ENCODE peak calls at places on chromosomes 4 and X, in ten cellular contexts. One of them, this sample, is unnamed.

GRCh38 chr4:54296548-54297203 is 67.6 kb downstream of the PDGFRA start:
- DNase-seq in esophagus squamous epithelium: no peak
- DNase-seq in stomach: no peak
- DNase-seq in BJ: no peak
- DNase-seq in left lung: no peak
- DNase-seq in heart right ventricle: no peak
- DNase-seq in keratinocyte: no peak
- DNase-seq in Panc1: no peak
- DNase-seq in tibial nerve: no peak
- DNase-seq in AG04450: no peak
- DNase-seq in this sample: no peak

GRCh38 chr4:184014301-184014700 is 109.2 kb downstream of the STOX2 start:
- DNase-seq in heart right ventricle: no peak
- DNase-seq in tibial nerve: no peak
- DNase-seq in stomach: no peak
- DNase-seq in AG04450: no peak
- DNase-seq in left lung: no peak
- DNase-seq in Panc1: no peak
- DNase-seq in keratinocyte: no peak
- DNase-seq in BJ: no peak
- DNase-seq in esophagus squamous epithelium: no peak
- DNase-seq in this sample: no peak

GRCh38 chr4:174277433-174277832 is 6.0 kb downstream of the FBXO8 start:
- DNase-seq in Panc1: no peak
- DNase-seq in esophagus squamous epithelium: no peak
- DNase-seq in keratinocyte: no peak
- DNase-seq in tibial nerve: no peak
- DNase-seq in left lung: no peak
- DNase-seq in heart right ventricle: no peak
- DNase-seq in AG04450: no peak
- DNase-seq in BJ: no peak
- DNase-seq in stomach: no peak
- DNase-seq in this sample: no peak

GRCh38 chrX:111035256-111035655 is 60.7 kb upstream of the PAK3 start:
- DNase-seq in AG04450: no peak
- DNase-seq in BJ: no peak
- DNase-seq in tibial nerve: no peak
- DNase-seq in heart right ventricle: no peak
- DNase-seq in stomach: no peak
- DNase-seq in esophagus squamous epithelium: no peak
- DNase-seq in Panc1: no peak
- DNase-seq in keratinocyte: no peak
- DNase-seq in left lung: no peak
- DNase-seq in this sample: no peak

GRCh38 chrX:70434914-70435586 is 9.6 kb upstream of the DLG3 start:
- DNase-seq in stomach: peak; percentile 24
- DNase-seq in esophagus squamous epithelium: no peak
- DNase-seq in heart right ventricle: peak; percentile 71
- DNase-seq in left lung: no peak
- DNase-seq in AG04450: no peak
- DNase-seq in tibial nerve: no peak
- DNase-seq in BJ: no peak
- DNase-seq in Panc1: no peak
- DNase-seq in keratinocyte: no peak
- DNase-seq in this sample: no peak

GRCh38 chr4:90174622-90175023 is 47.4 kb downstream of the CCSER1 start:
- DNase-seq in left lung: no peak
- DNase-seq in stomach: peak; percentile 33
- DNase-seq in keratinocyte: peak; percentile 9
- DNase-seq in tibial nerve: no peak
- DNase-seq in Panc1: no peak
- DNase-seq in heart right ventricle: no peak
- DNase-seq in BJ: no peak
- DNase-seq in esophagus squamous epithelium: no peak
- DNase-seq in AG04450: no peak
- DNase-seq in this sample: peak; percentile 3

GRCh38 chr4:152225680-152226079 is 310.2 kb downstream of the FBXW7 start:
- DNase-seq in left lung: no peak
- DNase-seq in BJ: no peak
- DNase-seq in esophagus squamous epithelium: no peak
- DNase-seq in AG04450: no peak
- DNase-seq in tibial nerve: no peak
- DNase-seq in keratinocyte: no peak
- DNase-seq in stomach: no peak
- DNase-seq in heart right ventricle: no peak
- DNase-seq in Panc1: no peak
- DNase-seq in this sample: no peak

GRCh38 chrX:130246084-130246483 is 22.6 kb downstream of the ZNF280C start:
- DNase-seq in AG04450: no peak
- DNase-seq in left lung: no peak
- DNase-seq in BJ: no peak
- DNase-seq in esophagus squamous epithelium: no peak
- DNase-seq in Panc1: no peak
- DNase-seq in keratinocyte: no peak
- DNase-seq in tibial nerve: no peak
- DNase-seq in stomach: no peak
- DNase-seq in heart right ventricle: no peak
- DNase-seq in this sample: no peak

DNA sequence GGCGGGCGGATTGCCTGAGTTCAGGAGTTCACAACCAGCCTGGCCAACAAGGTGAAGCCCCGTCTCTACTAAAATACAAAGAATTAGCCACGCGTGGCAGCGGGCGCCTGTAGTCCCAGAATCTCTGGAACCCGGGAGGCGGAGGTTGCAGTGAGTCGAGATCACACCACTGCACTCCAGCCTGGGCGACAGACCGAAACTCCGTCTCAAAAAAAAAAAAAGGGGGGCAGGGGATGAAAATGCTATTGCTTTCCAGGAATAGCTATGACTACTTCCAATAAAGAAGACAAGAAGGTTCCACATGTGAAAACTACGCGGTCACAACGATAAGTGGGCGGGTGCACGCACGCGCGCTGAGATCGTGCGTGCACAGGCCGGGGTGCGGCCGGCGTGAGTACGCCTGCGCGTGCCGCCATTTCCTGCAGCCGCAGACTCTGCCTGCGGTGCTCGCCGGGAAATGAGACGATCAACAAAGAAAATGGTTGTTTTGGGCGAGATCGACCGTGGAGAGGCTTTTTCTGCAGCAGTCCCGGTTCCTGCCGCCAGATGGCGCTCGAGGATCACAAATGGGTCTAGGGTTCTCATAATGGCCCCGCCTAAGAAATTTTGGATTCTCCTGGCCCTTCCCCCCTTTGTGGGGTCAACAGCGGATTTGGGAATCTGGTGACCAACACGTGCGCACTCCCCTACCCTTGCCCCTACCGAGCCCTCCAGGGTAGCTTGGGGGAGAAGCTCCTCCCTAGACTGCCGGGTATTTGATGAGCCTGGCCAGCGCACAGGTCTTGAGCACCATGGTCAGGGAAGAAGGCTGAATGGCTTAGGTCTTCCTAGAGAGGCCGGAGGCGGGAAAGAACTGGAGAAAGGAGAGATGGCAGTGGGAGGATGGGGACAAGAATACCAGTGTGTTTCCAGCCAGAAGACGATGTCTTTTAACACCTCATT is 35.1 kb downstream of the PNMA5 start:
- DNase-seq in tibial nerve: peak; percentile 82
- DNase-seq in AG04450: peak; percentile 67
- DNase-seq in left lung: peak; percentile 90
- DNase-seq in keratinocyte: peak; percentile 17
- DNase-seq in BJ: peak; percentile 72
- DNase-seq in Panc1: peak; percentile 73
- DNase-seq in heart right ventricle: peak; percentile 86
- DNase-seq in esophagus squamous epithelium: peak; percentile 19
- DNase-seq in stomach: peak; percentile 87
- DNase-seq in this sample: peak; percentile 19
- H3K4me3 ChIP-seq in tibial nerve: peak overlapping the region; percentile 21
- H3K4me3 ChIP-seq in AG04450: no peak overlapping the region
- H3K4me3 ChIP-seq in left lung: no peak overlapping the region
- H3K4me3 ChIP-seq in keratinocyte: no peak overlapping the region
- H3K4me3 ChIP-seq in BJ: peak overlapping the region; percentile 28
- H3K4me3 ChIP-seq in Panc1: peak overlapping the region; percentile 46
- H3K4me3 ChIP-seq in heart right ventricle: peak overlapping the region; percentile 45
- H3K4me3 ChIP-seq in esophagus squamous epithelium: peak overlapping the region; percentile 20
- H3K4me3 ChIP-seq in stomach: peak overlapping the region; percentile 35
- H3K4me3 ChIP-seq in this sample: peak overlapping the region; percentile 39

DNA sequence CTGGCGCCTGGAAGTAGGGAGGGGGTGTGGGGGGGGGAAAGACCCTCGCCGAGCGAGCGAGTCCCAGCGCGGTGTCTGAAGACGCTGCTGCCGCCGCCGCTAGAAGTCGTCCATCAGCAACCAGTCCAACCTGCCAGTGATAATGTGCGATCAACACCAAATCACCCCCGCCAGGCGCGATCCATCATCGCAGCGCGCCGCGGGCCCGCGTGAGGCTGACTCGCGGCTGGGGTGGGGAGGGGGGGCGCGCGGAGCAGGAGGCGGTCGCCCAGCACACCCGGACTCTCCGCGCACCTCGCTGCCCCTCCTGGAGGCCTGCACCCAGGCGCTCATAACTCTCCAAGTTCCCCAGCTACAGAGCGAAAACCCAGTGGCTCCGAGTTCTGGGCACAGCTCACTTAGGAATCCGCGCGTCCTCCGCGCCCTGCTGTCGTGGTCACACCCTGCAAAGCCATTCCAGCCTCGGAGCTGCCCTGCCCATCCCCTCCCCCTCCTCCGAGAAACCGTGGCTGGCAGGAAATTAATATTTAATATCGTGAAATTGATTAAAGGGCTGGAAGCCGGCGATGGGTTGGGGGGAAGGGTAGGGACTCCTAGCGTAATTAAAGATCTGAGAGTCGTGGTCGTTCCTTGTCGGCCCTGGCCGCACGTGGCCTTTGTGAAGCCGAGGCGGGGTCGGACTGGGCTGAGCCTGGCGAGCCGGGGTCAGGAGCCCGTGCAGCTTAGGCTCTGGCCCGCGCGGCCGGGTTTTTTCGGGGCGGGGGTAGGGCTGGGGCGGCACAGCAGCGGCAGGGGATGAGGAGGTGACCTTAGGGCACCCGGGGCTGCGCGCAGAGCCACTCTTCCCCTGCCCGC is 58.1 kb upstream of the BCOR start:
- DNase-seq in BJ: no peak
- DNase-seq in Panc1: no peak
- DNase-seq in heart right ventricle: no peak
- DNase-seq in tibial nerve: no peak
- DNase-seq in left lung: no peak
- DNase-seq in esophagus squamous epithelium: no peak
- DNase-seq in keratinocyte: no peak
- DNase-seq in AG04450: no peak
- DNase-seq in stomach: no peak
- DNase-seq in this sample: no peak
- H3K4me3 ChIP-seq in BJ: no peak overlapping the region
- H3K4me3 ChIP-seq in Panc1: peak overlapping the region; percentile 52
- H3K4me3 ChIP-seq in heart right ventricle: peak overlapping the region; percentile 56
- H3K4me3 ChIP-seq in tibial nerve: peak overlapping the region; percentile 20
- H3K4me3 ChIP-seq in left lung: peak overlapping the region; percentile 15
- H3K4me3 ChIP-seq in esophagus squamous epithelium: peak overlapping the region; percentile 52
- H3K4me3 ChIP-seq in keratinocyte: no peak overlapping the region
- H3K4me3 ChIP-seq in AG04450: no peak overlapping the region
- H3K4me3 ChIP-seq in stomach: peak overlapping the region; percentile 47
- H3K4me3 ChIP-seq in this sample: peak overlapping the region; percentile 46

GRCh38 chr4:5885733-5886132 is 7.2 kb downstream of the CRMP1 start:
- DNase-seq in stomach: no peak
- DNase-seq in BJ: no peak
- DNase-seq in AG04450: no peak
- DNase-seq in esophagus squamous epithelium: no peak
- DNase-seq in tibial nerve: no peak
- DNase-seq in keratinocyte: no peak
- DNase-seq in heart right ventricle: no peak
- DNase-seq in left lung: no peak
- DNase-seq in Panc1: no peak
- DNase-seq in this sample: no peak

GRCh38 chr4:5888706-5889696 is 3.9 kb downstream of the CRMP1 start:
- DNase-seq in left lung: no peak
- DNase-seq in AG04450: no peak
- DNase-seq in BJ: no peak
- DNase-seq in Panc1: no peak
- DNase-seq in heart right ventricle: no peak
- DNase-seq in esophagus squamous epithelium: no peak
- DNase-seq in keratinocyte: no peak
- DNase-seq in stomach: no peak
- DNase-seq in tibial nerve: no peak
- DNase-seq in this sample: no peak

GRCh38 chr4:5887361-5888221 is 5.3 kb downstream of the CRMP1 start:
- DNase-seq in tibial nerve: no peak
- DNase-seq in AG04450: no peak
- DNase-seq in left lung: peak; percentile 75
- DNase-seq in BJ: no peak
- DNase-seq in heart right ventricle: no peak
- DNase-seq in esophagus squamous epithelium: no peak
- DNase-seq in Panc1: no peak
- DNase-seq in keratinocyte: no peak
- DNase-seq in stomach: no peak
- DNase-seq in this sample: no peak

GRCh38 chr4:5888222-5888701 is 4.6 kb downstream of the CRMP1 start:
- DNase-seq in tibial nerve: no peak
- DNase-seq in esophagus squamous epithelium: no peak
- DNase-seq in Panc1: no peak
- DNase-seq in stomach: no peak
- DNase-seq in AG04450: no peak
- DNase-seq in keratinocyte: no peak
- DNase-seq in heart right ventricle: no peak
- DNase-seq in left lung: no peak
- DNase-seq in BJ: no peak
- DNase-seq in this sample: no peak

GRCh38 chr4:5887011-5887360 is 5.9 kb downstream of the CRMP1 start:
- DNase-seq in Panc1: no peak
- DNase-seq in stomach: no peak
- DNase-seq in esophagus squamous epithelium: no peak
- DNase-seq in BJ: no peak
- DNase-seq in left lung: no peak
- DNase-seq in heart right ventricle: no peak
- DNase-seq in AG04450: no peak
- DNase-seq in keratinocyte: no peak
- DNase-seq in tibial nerve: no peak
- DNase-seq in this sample: no peak
- H3K4me3 ChIP-seq in Panc1: no peak overlapping the region
- H3K4me3 ChIP-seq in stomach: peak overlapping the region; percentile 42
- H3K4me3 ChIP-seq in esophagus squamous epithelium: peak overlapping the region; percentile 50
- H3K4me3 ChIP-seq in BJ: no peak overlapping the region
- H3K4me3 ChIP-seq in left lung: peak overlapping the region; percentile 17
- H3K4me3 ChIP-seq in heart right ventricle: peak overlapping the region; percentile 62
- H3K4me3 ChIP-seq in AG04450: peak overlapping the region; percentile 49
- H3K4me3 ChIP-seq in keratinocyte: no peak overlapping the region
- H3K4me3 ChIP-seq in tibial nerve: no peak overlapping the region
- H3K4me3 ChIP-seq in this sample: no peak overlapping the region

DNA sequence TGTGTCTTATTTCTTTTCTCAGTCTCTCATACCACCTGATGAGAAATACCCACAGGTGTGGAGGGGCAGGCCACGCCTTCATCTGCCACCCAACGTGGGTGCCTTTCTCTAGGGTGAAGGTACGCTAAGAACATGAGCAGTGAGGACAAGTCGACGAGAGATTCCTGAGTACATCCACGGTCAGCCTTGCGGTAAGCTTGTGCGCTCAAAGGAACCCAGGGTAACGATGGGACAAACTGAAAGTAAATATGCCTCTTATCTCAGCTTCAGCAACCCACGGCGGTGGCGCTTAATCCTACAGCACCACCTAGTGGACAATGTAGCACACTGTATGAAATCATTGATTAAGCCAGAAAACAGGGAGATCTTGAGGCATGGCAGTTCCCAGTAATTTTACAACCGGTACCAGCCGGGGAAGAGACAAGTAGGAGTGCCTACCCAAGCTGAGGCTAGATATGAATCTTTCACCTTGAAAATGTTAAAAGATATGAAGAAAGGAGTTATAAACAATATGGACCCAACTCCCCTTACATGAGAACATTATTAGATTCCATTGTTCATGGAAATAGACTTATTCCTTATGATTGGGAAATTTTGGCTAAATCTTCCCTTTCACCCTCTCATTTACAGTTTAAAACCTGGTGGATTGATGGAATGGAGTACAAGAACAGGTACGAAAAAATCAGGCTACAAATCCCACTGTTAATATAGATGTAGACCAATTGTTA is 63.0 kb downstream of the ZNF732 start:
- DNase-seq in esophagus squamous epithelium: no peak
- DNase-seq in BJ: no peak
- DNase-seq in heart right ventricle: peak; percentile 70
- DNase-seq in Panc1: peak; percentile 18
- DNase-seq in AG04450: no peak
- DNase-seq in tibial nerve: no peak
- DNase-seq in stomach: peak; percentile 72
- DNase-seq in left lung: peak; percentile 82
- DNase-seq in keratinocyte: no peak
- DNase-seq in this sample: peak; percentile 16
- H3K4me3 ChIP-seq in esophagus squamous epithelium: peak overlapping the region; percentile 35
- H3K4me3 ChIP-seq in BJ: no peak overlapping the region
- H3K4me3 ChIP-seq in heart right ventricle: peak overlapping the region; percentile 62
- H3K4me3 ChIP-seq in Panc1: peak overlapping the region; percentile 31
- H3K4me3 ChIP-seq in AG04450: no peak overlapping the region
- H3K4me3 ChIP-seq in tibial nerve: peak overlapping the region; percentile 18
- H3K4me3 ChIP-seq in stomach: peak overlapping the region; percentile 39
- H3K4me3 ChIP-seq in left lung: peak overlapping the region; percentile 31
- H3K4me3 ChIP-seq in keratinocyte: peak overlapping the region; percentile 56
- H3K4me3 ChIP-seq in this sample: peak overlapping the region; percentile 56